ENCODE peak calls at places on chromosomes 13 and 19, in eight cellular contexts. Y is suprapubic skin, L is K562, D is upper lobe of left lung, H is GM12878, Z is A549, M is stomach, Q is tibial nerve. O is an unnamed sample.

GRCh38 chr13:33129886-33130285 is 113.7 kb downstream of the KL start:
- DNase-seq in H (no peak), L (no peak), D (no peak), M (no peak), Y (no peak), Z (no peak), Q (no peak), O (no peak)

GRCh38 chr19:34323433-34324204 is 41.4 kb upstream of the GPI start:
- DNase-seq in Z (no peak), M (no peak), L (no peak), Y (no peak), H (no peak), Q (no peak), D (no peak), O (peak)

GRCh38 chr13:32126298-32126697 is 94.7 kb downstream of the FRY start:
- DNase-seq in Z (no peak), L (no peak), D (no peak), H (no peak), Q (no peak), Y (no peak), M (no peak), O (no peak)

GRCh38 chr13:40605573-40605972 is 60.9 kb downstream of the FOXO1 start:
- DNase-seq in Q (no peak), H (no peak), Z (no peak), L (no peak), Y (no peak), D (no peak), M (no peak), O (no peak)

GRCh38 chr13:24148414-24149305 is 11.9 kb upstream of the SPATA13 start:
- DNase-seq in Q (no peak), M (peak), L (no peak), H (no peak), Z (peak), Y (no peak), D (peak), O (no peak)

GRCh38 chr19:49836176-49837008 is 14.6 kb upstream of the PTOV1 start:
- DNase-seq in H (no peak), Z (no peak), L (no peak), D (no peak), Q (no peak), Y (no peak), M (no peak), O (no peak)

GRCh38 chr13:97715763-97716162 is 237.7 kb upstream of the IPO5 start:
- DNase-seq in H (no peak), Z (no peak), M (no peak), Q (no peak), Y (no peak), L (no peak), D (no peak), O (no peak)

GRCh38 chr19:4154571-4155312 is 1.3 kb downstream of the CREB3L3 start:
- DNase-seq in Y (no peak), D (no peak), M (no peak), Z (no peak), Q (no peak), L (no peak), H (no peak), O (no peak)

GRCh38 chr13:113820813-113821651 is 42.8 kb downstream of the GAS6 start:
- DNase-seq in Z (peak), D (peak), Y (peak), L (peak), H (no peak), M (no peak), Q (peak), O (peak)

GRCh38 chr19:38975214-38975860 is at the start of gene FBXO17:
- DNase-seq in Q (peak), M (peak), H (no peak), Y (peak), Z (peak), D (peak), L (peak), O (peak)

GRCh38 chr13:79307866-79308298 is 98.2 kb downstream of the RBM26 start:
- DNase-seq in Z (peak), M (no peak), H (no peak), D (no peak), Q (no peak), Y (no peak), L (no peak), O (no peak)

GRCh38 chr19:7610491-7611240 is 15.0 kb downstream of the CAMSAP3 start:
- DNase-seq in Q (no peak), Y (no peak), L (no peak), Z (no peak), D (no peak), H (no peak), M (no peak), O (no peak)

GRCh38 chr13:30216111-30216510 is 91.2 kb downstream of the KATNAL1 start:
- DNase-seq in H (no peak), Q (no peak), Y (no peak), D (no peak), L (no peak), M (no peak), Z (no peak), O (no peak)

GRCh38 chr13:95494082-95494681 is 58.3 kb upstream of the CLDN10 start:
- DNase-seq in M (no peak), L (peak), D (no peak), Y (no peak), Z (peak), H (no peak), Q (no peak), O (no peak)

GRCh38 chr19:18522124-18522861 is 423 bp upstream of the ELL start:
- DNase-seq in M (peak), Q (peak), D (peak), Y (peak), L (peak), H (peak), Z (peak), O (peak)

GRCh38 chr13:90806905-90807304 is 540.6 kb upstream of the MIR17HG start:
- DNase-seq in D (no peak), H (no peak), Z (no peak), Q (no peak), Y (no peak), M (no peak), L (no peak), O (no peak)

GRCh38 chr19:4638828-4639530 is at the start of gene TNFAIP8L1:
- DNase-seq in Y (peak), M (peak), H (peak), Z (peak), L (peak), Q (peak), D (peak), O (peak)

GRCh38 chr13:21672811-21673591 is 2.1 kb downstream of the FGF9 start:
- DNase-seq in Y (no peak), Z (no peak), Q (no peak), H (no peak), M (no peak), D (no peak), L (no peak), O (no peak)

GRCh38 chr19:1039646-1040475 is at the start of gene ABCA7:
- DNase-seq in M (peak), L (peak), D (peak), Y (peak), H (peak), Q (peak), Z (peak), O (peak)

GRCh38 chr13:111006508-111007031 is 91.7 kb upstream of the ANKRD10 start:
- DNase-seq in D (peak), M (no peak), Y (no peak), Z (no peak), L (peak), H (no peak), Q (peak), O (peak)

GRCh38 chr19:35144600-35145436 is 1.8 kb downstream of the FXYD7 start:
- DNase-seq in M (peak), H (no peak), D (no peak), L (peak), Y (no peak), Z (peak), Q (no peak), O (no peak)

GRCh38 chr19:4051175-4052101 is 15.3 kb downstream of the ZBTB7A start:
- DNase-seq in Q (no peak), M (no peak), H (no peak), D (peak), Y (no peak), Z (peak), L (no peak), O (no peak)

GRCh38 chr19:41795031-41795461 is 1.3 kb upstream of the CEACAM3 start:
- DNase-seq in L (peak), M (peak), Q (no peak), H (peak), Y (no peak), D (peak), Z (peak), O (no peak)

GRCh38 chr13:46479691-46480090 is 73.3 kb upstream of the LRCH1 start:
- DNase-seq in L (no peak), H (no peak), D (no peak), M (no peak), Z (no peak), Y (no peak), Q (no peak), O (no peak)

GRCh38 chr13:61777281-61777680 is 361.6 kb upstream of the PCDH20 start:
- DNase-seq in H (no peak), D (no peak), Q (no peak), Z (no peak), M (no peak), L (no peak), Y (no peak), O (no peak)

GRCh38 chr19:18291019-18291524 is 9.7 kb upstream of the JUND start:
- DNase-seq in H (no peak), Q (no peak), Z (no peak), L (peak), D (no peak), M (no peak), Y (no peak), O (no peak)

GRCh38 chr19:18439025-18439909 is 1.3 kb upstream of the ISYNA1 start:
- DNase-seq in H (no peak), M (peak), Q (no peak), D (no peak), Z (no peak), L (peak), Y (no peak), O (no peak)

GRCh38 chr19:53158119-53158656 is 665 bp downstream of the ZNF347 start:
- DNase-seq in D (peak), Z (no peak), M (peak), L (peak), H (no peak), Y (peak), Q (no peak), O (peak)

GRCh38 chr19:4088975-4089374 is 22.3 kb upstream of the ZBTB7A start:
- DNase-seq in Z (no peak), L (peak), Q (no peak), M (no peak), Y (no peak), D (no peak), H (no peak), O (no peak)

GRCh38 chr19:5826531-5827341 is 12.8 kb downstream of the FUT6 start:
- DNase-seq in Y (no peak), D (peak), H (no peak), Q (no peak), M (peak), Z (peak), L (peak), O (peak)

GRCh38 chr19:18428837-18429674 is 8.9 kb downstream of the ISYNA1 start:
- DNase-seq in D (peak), Q (no peak), Z (peak), H (no peak), Y (no peak), L (peak), M (peak), O (peak)

GRCh38 chr13:37476874-37477273 is 121.7 kb downstream of the POSTN start:
- DNase-seq in H (no peak), D (no peak), Q (no peak), M (no peak), Z (no peak), Y (no peak), L (no peak), O (no peak)

GRCh38 chr13:45490068-45490467 is 25.3 kb downstream of the COG3 start:
- DNase-seq in Z (peak), D (no peak), M (no peak), Q (no peak), Y (no peak), H (no peak), L (peak), O (no peak)

GRCh38 chr19:43784981-43785808 is 4.4 kb upstream of the KCNN4 start:
- DNase-seq in H (no peak), L (peak), M (peak), Q (no peak), Z (peak), D (peak), Y (no peak), O (no peak)

GRCh38 chr19:56163097-56163496 is 12.7 kb upstream of the GALP start:
- DNase-seq in Y (no peak), Q (no peak), D (no peak), Z (no peak), L (no peak), H (no peak), M (no peak), O (no peak)

GRCh38 chr19:56162258-56162657 is 13.6 kb upstream of the GALP start:
- DNase-seq in L (peak), M (no peak), Y (no peak), Q (no peak), Z (no peak), D (no peak), H (no peak), O (no peak)

GRCh38 chr19:56170261-56170660 is 5.5 kb upstream of the GALP start:
- DNase-seq in Z (peak), M (no peak), Q (no peak), D (peak), H (no peak), Y (no peak), L (peak), O (no peak)

GRCh38 chr19:56161534-56161933 is 14.3 kb upstream of the GALP start:
- DNase-seq in L (no peak), Q (no peak), Z (no peak), M (no peak), Y (no peak), H (no peak), D (no peak), O (no peak)

GRCh38 chr19:56167064-56167578 is 8.7 kb upstream of the GALP start:
- DNase-seq in H (no peak), L (peak), Z (no peak), D (no peak), Q (no peak), Y (no peak), M (no peak), O (no peak)
- TF ChIP-seq EP300 in H (no peak), L (no peak), Z (no peak), D (no peak), Q (no peak), Y (no peak), M (no peak), O (no peak)

DNA sequence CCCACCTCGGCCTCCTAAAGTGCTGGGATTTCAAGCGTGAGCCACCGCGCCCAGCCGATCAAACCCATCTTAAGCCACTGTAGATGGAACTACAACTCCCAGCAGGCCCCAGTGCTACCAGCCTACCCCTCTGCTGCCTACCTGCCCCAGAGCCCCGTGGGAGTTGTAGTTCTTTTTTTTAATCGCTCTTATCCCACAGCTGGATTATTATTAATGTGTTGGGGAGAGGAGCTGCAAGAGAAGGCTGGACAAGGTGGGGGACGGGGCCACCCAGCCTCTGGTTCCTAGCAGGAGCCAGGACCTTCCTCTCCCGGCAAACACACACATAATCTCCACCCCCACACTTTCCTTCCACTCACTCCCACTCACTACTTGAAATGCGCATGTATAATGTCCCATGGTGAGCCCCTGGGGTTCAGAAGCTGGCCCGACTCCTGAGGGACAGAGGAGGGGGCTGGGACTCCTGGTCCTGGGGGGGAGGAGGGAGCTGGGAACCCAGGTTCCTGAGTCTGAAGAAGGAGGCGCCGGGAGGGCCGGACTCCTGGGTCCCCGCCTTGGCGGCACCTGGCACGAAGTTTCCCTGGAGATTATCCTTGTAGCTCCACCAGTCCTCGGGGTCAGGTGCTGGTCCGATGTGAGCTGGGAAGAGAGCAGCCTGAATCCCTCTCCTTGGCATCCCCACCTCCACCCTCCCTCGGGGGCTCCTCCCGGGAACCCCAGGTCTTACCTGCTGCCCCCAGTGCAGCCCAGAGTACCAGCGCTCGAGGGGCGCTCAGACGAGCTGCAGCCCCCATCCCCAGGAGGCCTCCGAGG is 942 bp downstream of the CA11 start:
- DNase-seq in D (peak), Y (no peak), Q (peak), M (peak), Z (peak), H (no peak), L (peak), O (peak)
- TF ChIP-seq POLR2A in D (no peak), Y (no peak), Q (peak), M (no peak), Z (no peak), H (no peak), L (no peak), O (no peak)

GRCh38 chr13:89609318-89609717 is 1738.2 kb upstream of the MIR17HG start:
- DNase-seq in Q (no peak), D (no peak), Y (no peak), L (no peak), Z (no peak), M (no peak), H (no peak), O (no peak)
- H3K4me3 ChIP-seq in Q (no peak), D (no peak), Y (no peak), L (no peak), Z (no peak), M (no peak), H (no peak), O (no peak)

GRCh38 chr13:67018775-67019174 is 211.4 kb downstream of the PCDH9 start:
- DNase-seq in H (no peak), L (no peak), D (no peak), M (no peak), Y (no peak), Q (no peak), Z (no peak), O (no peak)

DNA sequence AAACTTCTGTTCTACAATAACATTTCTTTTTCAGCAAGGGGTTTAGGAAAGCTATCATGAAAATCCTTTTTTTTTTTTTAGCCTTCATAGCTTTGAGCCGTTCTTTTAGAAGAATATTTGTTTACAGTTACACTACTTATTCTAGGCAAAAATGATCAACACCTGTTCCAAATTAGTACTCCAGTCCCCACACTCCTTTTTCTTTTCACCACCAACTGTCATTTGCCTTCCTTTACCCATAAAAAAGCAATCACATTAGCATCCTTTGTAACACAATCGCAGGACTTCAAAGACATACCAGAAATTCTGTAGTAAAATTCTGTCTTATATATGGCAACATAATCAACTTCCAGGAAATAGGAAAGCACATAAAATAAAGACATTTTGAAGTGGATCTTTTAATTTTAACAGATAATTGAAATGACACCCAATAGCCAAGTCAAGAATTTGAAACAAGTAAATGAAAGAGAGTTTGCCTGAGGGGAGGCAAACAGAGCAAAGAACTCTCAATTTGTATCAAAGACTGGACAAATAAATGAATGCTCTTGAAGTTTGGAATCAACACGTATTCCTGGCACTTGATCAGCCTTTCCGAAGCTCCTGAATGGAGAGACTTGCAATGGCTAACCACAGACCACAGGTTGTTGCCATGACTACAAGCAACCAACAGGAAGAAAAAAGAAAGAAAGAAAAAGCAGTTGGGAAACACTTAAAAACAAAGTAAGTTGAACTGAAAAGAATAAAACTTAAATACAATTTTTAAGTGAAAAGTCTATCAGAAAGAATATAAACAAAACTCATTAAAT is 206.8 kb downstream of the PCDH9 start:
- DNase-seq in D (peak), L (peak), M (no peak), H (no peak), Z (peak), Q (no peak), Y (no peak), O (no peak)
- TF ChIP-seq EP300 in D (no peak), L (no peak), M (no peak), H (no peak), Z (no peak), Q (no peak), Y (no peak), O (no peak)

O was measured in sigmoid colon.